ENCODE peak calls at places on chromosomes 1 and 21, in eight cellular contexts. H is hepatocyte, A is tibial artery, Y is endothelial cell, O is PC-9, R is uterus, L is chondrocyte, N is WERI-Rb-1. V is an unnamed sample.

GRCh38 chr1:182135946-182136345 is 74.4 kb upstream of the ZNF648 start:
- DNase-seq in H (no peak), A (no peak), Y (no peak), O (no peak), R (no peak), L (no peak), N (no peak), V (no peak)

GRCh38 chr1:34149501-34149900 is 15.5 kb downstream of the CSMD2 start:
- DNase-seq in H (no peak), A (no peak), Y (no peak), O (no peak), R (no peak), L (no peak), N (no peak), V (no peak)

GRCh38 chr1:119742193-119742592 is 26.5 kb downstream of the HMGCS2 start:
- DNase-seq in H (no peak), A (no peak), Y (no peak), O (no peak), R (no peak), L (no peak), N (no peak), V (no peak)

GRCh38 chr1:49435291-49435690 is 588.5 kb downstream of the AGBL4 start:
- DNase-seq in H (no peak), A (no peak), Y (no peak), O (no peak), R (no peak), L (no peak), N (no peak), V (no peak)

GRCh38 chr1:84450916-84451315 is 28.1 kb upstream of the RPF1 start:
- DNase-seq in H (no peak), A (no peak), Y (no peak), O (no peak), R (no peak), L (no peak), N (no peak), V (no peak)

GRCh38 chr1:236989290-236990051 is 14.8 kb downstream of the MT1HL1 start:
- DNase-seq in H (no peak), A (no peak), Y (no peak), O (no peak), R (no peak), L (no peak), N (no peak), V (no peak)

GRCh38 chr1:84268346-84268745 is 33.2 kb upstream of the SAMD13 start:
- DNase-seq in H (no peak), A (no peak), Y (no peak), O (peak), R (no peak), L (no peak), N (no peak), V (no peak)

GRCh38 chr1:42380617-42381423 is at the start of gene RIMKLA:
- DNase-seq in H (peak), A (peak), Y (peak), O (no peak), R (peak), L (no peak), N (peak), V (peak)

GRCh38 chr1:236753554-236753953 is 41.5 kb upstream of the MTR start:
- DNase-seq in H (peak), A (no peak), Y (peak), O (peak), R (no peak), L (no peak), N (peak), V (peak)

GRCh38 chr1:159229486-159229885 is 24.8 kb downstream of the ACKR1 start:
- DNase-seq in H (no peak), A (no peak), Y (no peak), O (no peak), R (no peak), L (no peak), N (no peak), V (no peak)

GRCh38 chr1:90959352-90960206 is 62.3 kb downstream of the ZNF644 start:
- DNase-seq in H (peak), A (no peak), Y (no peak), O (peak), R (no peak), L (no peak), N (no peak), V (no peak)

GRCh38 chr1:76177644-76178043 is 103.1 kb downstream of the ST6GALNAC3 start:
- DNase-seq in H (no peak), A (no peak), Y (no peak), O (no peak), R (no peak), L (no peak), N (no peak), V (no peak)

GRCh38 chr1:15013767-15014166 is 139.8 kb upstream of the TMEM51 start:
- DNase-seq in H (no peak), A (no peak), Y (no peak), O (no peak), R (no peak), L (no peak), N (no peak), V (no peak)

GRCh38 chr1:114336360-114336759 is 174.6 kb downstream of the TRIM33 start:
- DNase-seq in H (no peak), A (no peak), Y (no peak), O (peak), R (no peak), L (no peak), N (no peak), V (no peak)

GRCh38 chr1:60388092-60388987 is 314.8 kb upstream of the C1orf87 start:
- DNase-seq in H (no peak), A (no peak), Y (no peak), O (no peak), R (no peak), L (no peak), N (no peak), V (no peak)

GRCh38 chr1:161954050-161954449 is 69.6 kb downstream of the OLFML2B start:
- DNase-seq in H (no peak), A (no peak), Y (no peak), O (no peak), R (no peak), L (no peak), N (no peak), V (no peak)

GRCh38 chr1:245751671-245752070 is 596.9 kb downstream of the KIF26B start:
- DNase-seq in H (no peak), A (no peak), Y (no peak), O (no peak), R (no peak), L (no peak), N (no peak), V (peak)

GRCh38 chr1:53108646-53109580 is 33.5 kb downstream of the SLC1A7 start:
- DNase-seq in H (peak), A (no peak), Y (no peak), O (no peak), R (peak), L (no peak), N (peak), V (no peak)

GRCh38 chr1:41149570-41149969 is 92.5 kb downstream of the SCMH1 start:
- DNase-seq in H (no peak), A (no peak), Y (no peak), O (no peak), R (no peak), L (no peak), N (no peak), V (no peak)

GRCh38 chr1:33360367-33360766 is 39.5 kb upstream of the A3GALT2 start:
- DNase-seq in H (no peak), A (no peak), Y (no peak), O (no peak), R (no peak), L (no peak), N (no peak), V (no peak)

GRCh38 chr1:41471658-41472057 is 12.8 kb downstream of the EDN2 start:
- DNase-seq in H (no peak), A (no peak), Y (no peak), O (no peak), R (no peak), L (no peak), N (no peak), V (no peak)

GRCh38 chr1:89953929-89954328 is 41.0 kb upstream of the ZNF326 start:
- DNase-seq in H (no peak), A (no peak), Y (no peak), O (peak), R (no peak), L (no peak), N (no peak), V (no peak)

GRCh38 chr1:63321788-63322247 is 549 bp upstream of the FOXD3 start:
- DNase-seq in H (no peak), A (no peak), Y (no peak), O (no peak), R (no peak), L (no peak), N (no peak), V (no peak)

GRCh38 chr1:63323866-63324778 is 1.8 kb downstream of the FOXD3 start:
- DNase-seq in H (peak), A (no peak), Y (no peak), O (no peak), R (no peak), L (no peak), N (no peak), V (peak)

GRCh38 chr1:63324779-63325119 is 2.4 kb downstream of the FOXD3 start:
- DNase-seq in H (no peak), A (no peak), Y (no peak), O (no peak), R (no peak), L (no peak), N (no peak), V (no peak)

GRCh38 chr1:63322248-63322943 is at the start of gene FOXD3:
- DNase-seq in H (peak), A (no peak), Y (peak), O (no peak), R (peak), L (no peak), N (peak), V (peak)

GRCh38 chr1:63322944-63323865 is 838 bp downstream of the FOXD3 start:
- DNase-seq in H (peak), A (no peak), Y (peak), O (no peak), R (no peak), L (peak), N (peak), V (peak)
- TF ChIP-seq CTCF in H (no peak), A (no peak), Y (no peak), O (no peak), R (no peak), L (peak), N (peak), V (no peak)

DNA sequence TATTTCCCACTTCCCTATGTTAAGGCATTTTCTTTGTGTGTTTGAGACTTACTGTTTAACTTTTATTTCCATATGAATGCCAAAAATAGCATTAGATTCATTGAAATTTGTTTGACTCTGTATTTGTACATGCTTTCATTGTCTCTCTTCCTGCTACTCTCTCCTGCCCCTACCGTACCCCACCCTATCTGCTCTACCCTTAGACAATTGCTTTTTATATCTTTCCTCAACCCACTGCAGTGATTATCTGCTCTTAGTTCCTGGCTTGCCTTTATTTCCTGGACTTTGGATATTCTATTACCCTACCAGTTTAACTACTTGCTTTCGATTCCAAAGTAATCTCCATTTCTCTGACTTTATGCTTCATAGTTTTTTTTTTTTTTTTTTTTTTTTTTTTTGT is 10.5 kb downstream of the RAVER2 start:
- DNase-seq in H (no peak), A (no peak), Y (no peak), O (no peak), R (no peak), L (no peak), N (no peak), V (no peak)
- TF ChIP-seq CTCF in H (no peak), A (no peak), Y (no peak), O (no peak), R (no peak), L (no peak), N (no peak), V (no peak)

DNA sequence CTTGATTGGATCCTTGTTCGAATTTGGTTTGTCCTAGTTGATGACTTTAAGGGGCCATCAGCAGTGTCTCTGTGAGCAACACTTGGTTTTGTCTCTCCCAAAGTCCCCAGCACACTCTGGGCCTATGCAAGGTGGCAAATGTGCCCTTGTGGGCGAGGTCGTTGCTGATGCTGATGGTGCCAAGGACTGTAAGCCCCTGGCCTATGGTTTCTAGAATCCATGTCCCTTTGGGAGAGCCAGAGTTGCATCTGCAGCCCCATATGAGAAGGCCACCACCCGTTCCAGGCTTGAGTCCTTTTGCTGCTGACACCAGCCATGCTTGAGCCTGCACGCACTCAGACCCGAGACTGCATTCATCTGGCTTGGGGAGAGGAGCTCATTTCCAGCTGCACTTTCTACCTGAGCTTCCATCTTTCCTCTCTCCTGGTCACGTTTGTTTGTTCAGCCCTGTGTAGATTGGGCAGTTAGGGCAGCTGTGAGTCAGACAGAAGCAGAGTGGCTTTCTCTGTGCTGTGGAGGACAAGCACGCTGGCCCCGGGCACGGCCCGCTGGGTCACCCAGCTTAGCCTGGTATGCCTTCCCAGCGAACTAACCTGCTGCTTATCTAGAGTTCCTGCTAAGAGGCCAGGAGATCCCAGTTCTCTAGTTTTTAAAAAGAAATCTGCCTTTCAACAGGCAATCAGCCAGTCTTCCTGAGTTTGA is 52.1 kb upstream of the CSF3R start:
- DNase-seq in H (peak), A (peak), Y (no peak), O (no peak), R (no peak), L (no peak), N (no peak), V (no peak)
- TF ChIP-seq CTCF in H (no peak), A (no peak), Y (no peak), O (no peak), R (no peak), L (no peak), N (no peak), V (no peak)

DNA sequence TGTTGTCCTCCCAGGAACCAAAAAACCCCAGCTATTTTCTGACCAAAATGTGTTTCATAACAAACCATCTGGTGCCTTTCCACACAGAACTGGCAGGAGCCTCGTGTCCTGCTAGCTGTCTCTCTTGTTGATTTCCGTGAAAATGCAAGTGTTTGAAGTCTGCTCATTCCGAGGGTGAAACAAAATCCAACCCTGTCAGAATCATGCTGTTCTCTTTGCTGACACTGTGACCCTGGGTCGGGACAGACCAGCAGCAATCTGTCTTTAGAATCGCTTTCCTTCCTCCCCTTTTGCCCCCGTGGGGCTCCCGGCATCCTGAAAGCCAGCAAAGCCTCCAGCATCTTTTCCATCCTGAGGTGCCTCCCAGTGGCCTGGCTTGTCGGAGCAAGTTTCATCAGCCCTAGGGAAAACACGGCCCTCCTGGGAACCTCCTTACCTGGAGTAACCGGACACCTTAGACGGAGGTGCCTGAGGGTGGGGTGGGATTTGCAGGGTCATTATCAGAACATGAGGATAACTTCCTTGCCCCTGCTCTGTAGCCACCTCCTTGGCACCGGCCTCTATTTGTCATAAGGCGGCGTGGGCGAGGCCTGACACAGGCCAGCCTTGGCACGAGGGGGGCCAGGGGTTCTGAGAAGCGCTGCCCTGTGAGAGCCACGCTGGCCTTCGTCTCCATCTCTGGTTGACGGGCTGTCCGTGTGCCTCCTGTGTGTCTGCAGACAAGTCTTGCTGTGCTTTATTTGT is 24.9 kb downstream of the LDLRAP1 start:
- DNase-seq in H (peak), A (peak), Y (no peak), O (peak), R (peak), L (no peak), N (peak), V (peak)
- TF ChIP-seq CTCF in H (peak), A (peak), Y (no peak), O (peak), R (no peak), L (peak), N (peak), V (no peak)

DNA sequence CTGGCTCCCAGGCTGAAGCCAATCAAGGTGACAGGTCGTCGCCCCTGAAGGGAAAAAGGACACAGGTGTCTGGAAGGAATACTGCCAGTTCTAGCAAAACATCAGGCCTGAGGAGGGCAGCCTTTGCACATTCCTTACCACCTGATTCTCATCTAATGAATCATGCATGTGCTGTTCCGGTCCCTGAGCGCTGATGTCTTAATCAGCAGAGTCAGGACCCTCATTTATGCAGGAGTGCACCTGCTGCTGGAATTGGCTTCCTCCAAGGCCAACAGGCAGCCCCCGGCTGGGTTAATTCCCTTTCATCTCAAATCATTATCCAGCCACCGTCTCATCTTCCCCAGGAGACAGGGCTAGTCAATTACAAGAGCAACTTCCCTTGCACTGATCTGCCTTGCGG is 62.3 kb downstream of the TMCO4 start:
- DNase-seq in H (peak), A (no peak), Y (no peak), O (peak), R (no peak), L (no peak), N (peak), V (peak)
- TF ChIP-seq CTCF in H (peak), A (no peak), Y (no peak), O (peak), R (no peak), L (peak), N (peak), V (no peak)

GRCh38 chr21:35052786-35053185 is 3.7 kb upstream of the RUNX1 start:
- DNase-seq in H (no peak), A (no peak), Y (no peak), O (no peak), R (no peak), L (no peak), N (no peak), V (no peak)

GRCh38 chr21:35048706-35049617 is at the start of gene RUNX1:
- DNase-seq in H (no peak), A (peak), Y (no peak), O (peak), R (no peak), L (no peak), N (no peak), V (no peak)

GRCh38 chr21:35050348-35051286 is 1.5 kb upstream of the RUNX1 start:
- DNase-seq in H (no peak), A (no peak), Y (no peak), O (peak), R (no peak), L (no peak), N (no peak), V (no peak)

GRCh38 chr21:35053356-35054096 is 4.4 kb upstream of the RUNX1 start:
- DNase-seq in H (peak), A (no peak), Y (no peak), O (no peak), R (no peak), L (no peak), N (no peak), V (peak)

DNA sequence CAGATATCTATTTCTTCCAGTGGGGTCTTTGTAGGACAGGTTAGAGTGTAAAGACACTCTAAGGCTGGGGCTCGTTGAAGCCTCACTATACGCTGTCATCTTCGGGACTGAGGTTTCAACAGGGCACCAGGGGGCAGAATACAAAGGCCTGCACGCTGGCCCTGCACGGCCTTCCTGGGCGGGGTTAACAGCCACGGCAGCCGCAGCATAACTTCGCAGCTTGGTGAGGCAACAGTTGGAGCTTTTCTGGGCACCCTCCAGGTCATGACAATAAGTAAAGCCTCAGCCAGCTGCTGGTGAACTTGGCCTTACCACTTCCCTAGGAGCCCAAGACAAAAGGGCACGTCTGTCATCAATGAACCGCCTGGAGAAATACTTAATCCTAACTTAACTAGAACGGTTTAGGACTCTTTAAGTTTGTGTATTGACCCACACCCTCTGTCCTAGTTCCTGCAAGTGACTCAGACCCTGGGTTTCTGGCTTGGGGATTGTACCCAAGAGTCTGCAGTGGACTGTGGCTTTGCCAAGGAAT is 2.3 kb upstream of the RUNX1 start:
- DNase-seq in H (peak), A (peak), Y (peak), O (peak), R (peak), L (no peak), N (peak), V (peak)
- TF ChIP-seq CTCF in H (peak), A (peak), Y (peak), O (peak), R (no peak), L (peak), N (peak), V (peak)

GRCh38 chr21:39208624-39209333 is 25.5 kb upstream of the PSMG1 start:
- DNase-seq in H (peak), A (no peak), Y (no peak), O (no peak), R (no peak), L (no peak), N (no peak), V (no peak)

GRCh38 chr21:39209334-39209688 is 26.1 kb upstream of the PSMG1 start:
- DNase-seq in H (no peak), A (no peak), Y (no peak), O (no peak), R (no peak), L (no peak), N (no peak), V (no peak)

DNA sequence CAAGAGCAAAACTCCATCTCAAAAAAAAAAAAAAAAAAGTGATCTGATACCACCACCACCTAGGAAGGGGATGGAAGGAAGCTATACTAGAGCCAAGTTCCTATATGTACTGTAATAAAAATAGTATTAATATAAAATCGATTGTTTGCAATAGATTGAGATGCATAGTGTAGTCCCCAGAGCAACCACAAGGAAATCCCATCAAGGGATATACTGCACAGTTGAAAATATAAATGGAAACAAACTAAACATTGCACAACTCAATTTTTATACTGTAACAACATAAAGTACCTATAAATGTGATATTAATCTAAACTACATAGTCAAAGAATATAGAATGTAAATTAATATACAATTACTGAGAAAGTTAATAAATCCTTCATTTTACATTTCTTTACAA is 20.9 kb upstream of the PSMG1 start:
- DNase-seq in H (no peak), A (no peak), Y (no peak), O (no peak), R (no peak), L (no peak), N (no peak), V (no peak)
- TF ChIP-seq CTCF in H (no peak), A (no peak), Y (peak), O (peak), R (no peak), L (peak), N (no peak), V (peak)